ENCODE peak calls at places on chromosomes 13 and 19, in six cellular contexts. One of them, this sample, is unnamed.

GRCh38 chr19:23810496-23810895 is 51.8 kb upstream of the ZNF681 start:
- DNase-seq in omental fat pad: no peak
- DNase-seq in body of pancreas: no peak
- DNase-seq in AG09309: no peak
- DNase-seq in heart right ventricle: no peak
- DNase-seq in nephron progenitor cell: no peak
- DNase-seq in this sample: no peak

GRCh38 chr13:107819071-107819470 is 396.3 kb downstream of the LIG4 start:
- DNase-seq in nephron progenitor cell: no peak
- DNase-seq in body of pancreas: no peak
- DNase-seq in AG09309: no peak
- DNase-seq in heart right ventricle: no peak
- DNase-seq in omental fat pad: no peak
- DNase-seq in this sample: no peak

GRCh38 chr13:39783051-39783450 is 127.6 kb downstream of the COG6 start:
- DNase-seq in omental fat pad: no peak
- DNase-seq in body of pancreas: no peak
- DNase-seq in nephron progenitor cell: no peak
- DNase-seq in heart right ventricle: no peak
- DNase-seq in AG09309: no peak
- DNase-seq in this sample: no peak

GRCh38 chr19:39846176-39846677 is at the start of gene FBL:
- DNase-seq in omental fat pad: peak
- DNase-seq in nephron progenitor cell: peak
- DNase-seq in body of pancreas: peak
- DNase-seq in AG09309: peak
- DNase-seq in heart right ventricle: peak
- DNase-seq in this sample: no peak

GRCh38 chr13:19154843-19155242 is 26.8 kb downstream of the TUBA3C start:
- DNase-seq in omental fat pad: no peak
- DNase-seq in body of pancreas: no peak
- DNase-seq in nephron progenitor cell: no peak
- DNase-seq in AG09309: no peak
- DNase-seq in heart right ventricle: no peak
- DNase-seq in this sample: no peak

GRCh38 chr19:4414800-4415251 is 12.4 kb downstream of the CHAF1A start:
- DNase-seq in omental fat pad: no peak
- DNase-seq in nephron progenitor cell: no peak
- DNase-seq in AG09309: no peak
- DNase-seq in heart right ventricle: no peak
- DNase-seq in body of pancreas: no peak
- DNase-seq in this sample: no peak

GRCh38 chr19:45607071-45608029 is 5.3 kb upstream of the GPR4 start:
- DNase-seq in AG09309: no peak
- DNase-seq in body of pancreas: peak
- DNase-seq in omental fat pad: peak
- DNase-seq in nephron progenitor cell: peak
- DNase-seq in heart right ventricle: peak
- DNase-seq in this sample: no peak

GRCh38 chr19:18735324-18735723 is 51.8 kb downstream of the CRTC1 start:
- DNase-seq in heart right ventricle: no peak
- DNase-seq in body of pancreas: no peak
- DNase-seq in omental fat pad: no peak
- DNase-seq in AG09309: no peak
- DNase-seq in nephron progenitor cell: no peak
- DNase-seq in this sample: no peak

GRCh38 chr13:113651511-113652403 is 6.2 kb downstream of the ATP4B start:
- DNase-seq in omental fat pad: no peak
- DNase-seq in heart right ventricle: no peak
- DNase-seq in AG09309: no peak
- DNase-seq in nephron progenitor cell: no peak
- DNase-seq in body of pancreas: no peak
- DNase-seq in this sample: no peak

GRCh38 chr13:45206340-45206739 is 5.5 kb upstream of the KCTD4 start:
- DNase-seq in AG09309: peak
- DNase-seq in heart right ventricle: no peak
- DNase-seq in body of pancreas: no peak
- DNase-seq in nephron progenitor cell: no peak
- DNase-seq in omental fat pad: no peak
- DNase-seq in this sample: peak

GRCh38 chr19:5261151-5261890 is 79.3 kb downstream of the PTPRS start:
- DNase-seq in heart right ventricle: no peak
- DNase-seq in omental fat pad: no peak
- DNase-seq in nephron progenitor cell: no peak
- DNase-seq in body of pancreas: no peak
- DNase-seq in AG09309: no peak
- DNase-seq in this sample: no peak

GRCh38 chr13:114279770-114280169 is 1.6 kb upstream of the UPF3A start:
- DNase-seq in AG09309: no peak
- DNase-seq in heart right ventricle: no peak
- DNase-seq in nephron progenitor cell: no peak
- DNase-seq in omental fat pad: no peak
- DNase-seq in body of pancreas: no peak
- DNase-seq in this sample: no peak

GRCh38 chr19:18441804-18442788 is 4.2 kb upstream of the ISYNA1 start:
- DNase-seq in body of pancreas: no peak
- DNase-seq in omental fat pad: no peak
- DNase-seq in heart right ventricle: no peak
- DNase-seq in nephron progenitor cell: no peak
- DNase-seq in AG09309: no peak
- DNase-seq in this sample: no peak

GRCh38 chr19:42634409-42635232 is 39.9 kb upstream of the CEACAM8 start:
- DNase-seq in omental fat pad: no peak
- DNase-seq in nephron progenitor cell: no peak
- DNase-seq in AG09309: no peak
- DNase-seq in heart right ventricle: no peak
- DNase-seq in body of pancreas: peak
- DNase-seq in this sample: no peak

GRCh38 chr13:85990397-85990796 is 191.2 kb upstream of the SLITRK6 start:
- DNase-seq in body of pancreas: no peak
- DNase-seq in heart right ventricle: no peak
- DNase-seq in nephron progenitor cell: no peak
- DNase-seq in AG09309: no peak
- DNase-seq in omental fat pad: no peak
- DNase-seq in this sample: no peak

GRCh38 chr19:17943284-17944221 is 10.7 kb downstream of the CCDC124 start:
- DNase-seq in nephron progenitor cell: no peak
- DNase-seq in heart right ventricle: no peak
- DNase-seq in AG09309: no peak
- DNase-seq in omental fat pad: no peak
- DNase-seq in body of pancreas: no peak
- DNase-seq in this sample: no peak

GRCh38 chr13:85806553-85807175 is 7.4 kb upstream of the SLITRK6 start:
- DNase-seq in nephron progenitor cell: peak
- DNase-seq in heart right ventricle: no peak
- DNase-seq in AG09309: no peak
- DNase-seq in body of pancreas: no peak
- DNase-seq in omental fat pad: no peak
- DNase-seq in this sample: peak

GRCh38 chr13:47256618-47257017 is 359.8 kb upstream of the HTR2A start:
- DNase-seq in omental fat pad: no peak
- DNase-seq in nephron progenitor cell: no peak
- DNase-seq in heart right ventricle: no peak
- DNase-seq in body of pancreas: no peak
- DNase-seq in AG09309: peak
- DNase-seq in this sample: no peak

GRCh38 chr13:97367016-97367415 is 67.0 kb upstream of the RAP2A start:
- DNase-seq in nephron progenitor cell: no peak
- DNase-seq in omental fat pad: no peak
- DNase-seq in AG09309: peak
- DNase-seq in body of pancreas: no peak
- DNase-seq in heart right ventricle: no peak
- DNase-seq in this sample: no peak

GRCh38 chr13:97371486-97372109 is 62.4 kb upstream of the RAP2A start:
- DNase-seq in nephron progenitor cell: no peak
- DNase-seq in AG09309: no peak
- DNase-seq in body of pancreas: no peak
- DNase-seq in heart right ventricle: no peak
- DNase-seq in omental fat pad: no peak
- DNase-seq in this sample: no peak

GRCh38 chr13:97367427-97367826 is 66.5 kb upstream of the RAP2A start:
- DNase-seq in nephron progenitor cell: peak
- DNase-seq in AG09309: peak
- DNase-seq in heart right ventricle: no peak
- DNase-seq in body of pancreas: no peak
- DNase-seq in omental fat pad: no peak
- DNase-seq in this sample: peak

GRCh38 chr13:97369269-97369893 is 64.6 kb upstream of the RAP2A start:
- DNase-seq in AG09309: no peak
- DNase-seq in nephron progenitor cell: no peak
- DNase-seq in omental fat pad: no peak
- DNase-seq in heart right ventricle: no peak
- DNase-seq in body of pancreas: no peak
- DNase-seq in this sample: no peak

GRCh38 chr13:97372929-97373328 is 61.0 kb upstream of the RAP2A start:
- DNase-seq in nephron progenitor cell: no peak
- DNase-seq in heart right ventricle: no peak
- DNase-seq in body of pancreas: no peak
- DNase-seq in AG09309: no peak
- DNase-seq in omental fat pad: no peak
- DNase-seq in this sample: no peak
- TF ChIP-seq CTCF in nephron progenitor cell: no peak
- TF ChIP-seq CTCF in heart right ventricle: no peak
- TF ChIP-seq CTCF in body of pancreas: no peak
- TF ChIP-seq CTCF in AG09309: no peak
- TF ChIP-seq CTCF in omental fat pad: no peak
- TF ChIP-seq CTCF in this sample: no peak

DNA sequence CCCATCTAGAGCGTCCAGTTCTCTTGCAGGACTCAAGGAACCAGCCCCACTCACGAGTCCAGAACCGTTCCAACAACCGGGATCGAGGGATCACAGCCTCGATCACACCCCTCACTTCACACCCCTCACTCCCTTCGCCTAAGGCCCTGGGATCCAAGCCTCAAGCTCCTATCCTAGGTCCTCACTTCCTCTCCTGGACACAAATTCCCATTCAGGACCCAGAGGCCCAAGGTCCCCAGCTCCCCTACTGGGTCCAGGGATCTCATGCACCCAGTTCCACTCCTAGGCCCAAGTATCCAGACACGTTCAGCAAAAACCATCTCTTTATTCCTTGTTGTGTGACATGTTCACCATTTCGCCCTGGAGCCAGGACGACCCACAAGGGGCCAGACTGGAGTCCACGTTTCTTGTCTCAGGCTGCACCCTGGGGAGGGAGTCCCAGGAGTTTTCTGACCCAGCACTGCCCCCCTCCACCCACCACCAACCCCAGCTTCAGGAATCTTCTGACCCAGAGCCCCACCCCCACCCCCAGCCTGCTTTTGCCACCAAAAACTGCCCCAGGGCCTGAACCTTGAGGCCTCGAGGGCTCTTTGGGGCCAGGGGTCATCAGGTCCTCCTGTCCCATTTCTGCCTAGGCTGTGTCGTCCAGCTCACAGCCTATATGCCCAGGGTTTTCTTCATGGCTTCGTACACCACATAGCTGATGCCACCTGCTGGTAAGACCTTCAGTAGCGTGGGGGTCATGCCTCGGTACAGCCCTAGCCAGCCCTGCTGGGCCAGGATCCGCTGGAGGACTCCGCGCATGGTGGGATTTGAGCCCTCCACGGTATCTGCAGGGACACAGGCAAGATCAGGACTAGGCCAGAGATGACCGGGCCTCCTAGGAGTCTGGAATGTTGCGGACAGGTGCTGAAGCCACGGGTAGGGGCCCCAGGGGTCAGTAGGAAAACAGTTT is 1.4 kb upstream of the KHSRP start:
- DNase-seq in heart right ventricle: no peak
- DNase-seq in omental fat pad: no peak
- DNase-seq in body of pancreas: no peak
- DNase-seq in AG09309: no peak
- DNase-seq in nephron progenitor cell: no peak
- DNase-seq in this sample: no peak
- TF ChIP-seq CTCF in heart right ventricle: no peak
- TF ChIP-seq CTCF in omental fat pad: no peak
- TF ChIP-seq CTCF in body of pancreas: no peak
- TF ChIP-seq CTCF in AG09309: no peak
- TF ChIP-seq CTCF in nephron progenitor cell: no peak
- TF ChIP-seq CTCF in this sample: no peak

DNA sequence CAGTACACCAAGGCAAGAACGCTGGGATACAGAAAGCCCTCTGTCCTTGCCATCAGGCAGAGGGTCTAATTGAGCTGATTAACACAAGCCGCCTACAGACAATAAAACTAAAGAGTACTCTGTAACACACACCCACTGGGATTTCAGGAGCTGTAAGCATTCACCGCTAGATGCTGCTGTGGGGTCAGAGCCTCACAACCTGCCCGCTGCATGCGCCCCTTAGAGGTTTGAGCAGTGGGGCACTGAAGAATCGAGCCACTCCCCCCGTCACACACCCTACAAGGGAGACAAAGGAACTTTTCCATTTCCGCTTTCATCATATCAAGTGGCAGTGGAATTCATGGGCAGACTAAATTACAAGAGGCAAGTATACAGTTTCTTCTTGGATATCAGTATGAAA is 1080.6 kb downstream of the PCDH17 start:
- DNase-seq in omental fat pad: no peak
- DNase-seq in nephron progenitor cell: peak
- DNase-seq in body of pancreas: no peak
- DNase-seq in heart right ventricle: no peak
- DNase-seq in AG09309: no peak
- DNase-seq in this sample: no peak
- TF ChIP-seq CTCF in omental fat pad: no peak
- TF ChIP-seq CTCF in nephron progenitor cell: no peak
- TF ChIP-seq CTCF in body of pancreas: no peak
- TF ChIP-seq CTCF in heart right ventricle: no peak
- TF ChIP-seq CTCF in AG09309: no peak
- TF ChIP-seq CTCF in this sample: peak

GRCh38 chr19:29517946-29518345 is 7.8 kb upstream of the VSTM2B start:
- DNase-seq in nephron progenitor cell: no peak
- DNase-seq in AG09309: no peak
- DNase-seq in body of pancreas: no peak
- DNase-seq in heart right ventricle: no peak
- DNase-seq in omental fat pad: no peak
- DNase-seq in this sample: no peak

GRCh38 chr19:29519146-29519545 is 6.6 kb upstream of the VSTM2B start:
- DNase-seq in body of pancreas: no peak
- DNase-seq in AG09309: no peak
- DNase-seq in nephron progenitor cell: no peak
- DNase-seq in heart right ventricle: no peak
- DNase-seq in omental fat pad: no peak
- DNase-seq in this sample: no peak

GRCh38 chr19:29519931-29520330 is 5.9 kb upstream of the VSTM2B start:
- DNase-seq in body of pancreas: no peak
- DNase-seq in heart right ventricle: no peak
- DNase-seq in omental fat pad: no peak
- DNase-seq in AG09309: no peak
- DNase-seq in nephron progenitor cell: no peak
- DNase-seq in this sample: no peak

GRCh38 chr19:29521291-29522075 is 4.3 kb upstream of the VSTM2B start:
- DNase-seq in nephron progenitor cell: no peak
- DNase-seq in body of pancreas: no peak
- DNase-seq in heart right ventricle: no peak
- DNase-seq in AG09309: no peak
- DNase-seq in omental fat pad: no peak
- DNase-seq in this sample: no peak

DNA sequence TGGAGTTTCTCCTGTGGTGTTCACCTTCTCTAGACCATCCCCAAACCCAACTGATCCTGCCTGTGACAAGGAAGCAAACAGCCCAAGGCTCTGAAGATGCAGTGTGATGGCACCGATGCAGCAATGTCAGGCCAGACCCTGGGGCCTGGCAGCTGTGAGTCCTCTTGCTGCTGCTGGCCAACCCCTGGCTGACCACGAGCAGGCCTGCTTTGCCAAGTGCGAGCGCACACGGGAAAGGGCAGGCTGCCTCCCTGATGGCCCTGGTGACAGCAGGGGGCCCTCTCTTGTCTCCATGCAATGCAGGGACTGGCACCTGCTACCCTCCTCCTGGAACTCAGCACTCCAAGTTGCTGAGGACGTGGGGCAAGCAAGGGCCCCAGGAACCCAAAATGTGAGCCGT is 5.4 kb upstream of the VSTM2B start:
- DNase-seq in AG09309: no peak
- DNase-seq in body of pancreas: no peak
- DNase-seq in omental fat pad: no peak
- DNase-seq in heart right ventricle: no peak
- DNase-seq in nephron progenitor cell: no peak
- DNase-seq in this sample: no peak
- TF ChIP-seq CTCF in AG09309: no peak
- TF ChIP-seq CTCF in body of pancreas: no peak
- TF ChIP-seq CTCF in omental fat pad: no peak
- TF ChIP-seq CTCF in heart right ventricle: no peak
- TF ChIP-seq CTCF in nephron progenitor cell: no peak
- TF ChIP-seq CTCF in this sample: no peak